ENCODE peak calls at places on chromosomes 7 and 10, in four cellular contexts. R, S, U and P are unnamed samples.
A peak's percentile ranks its signal among the peaks of the same experiment; 100 is the strongest.

GRCh38 chr10:28890121-28890950 is 213.0 kb downstream of the BAMBI start:
- DNase-seq in R (no peak), S (no peak), U (no peak), P (no peak)

GRCh38 chr7:99386584-99387238 is 12.2 kb downstream of the ARPC1B start:
- DNase-seq in R (no peak), S (peak; percentile 70), U (peak; percentile 37), P (no peak)

GRCh38 chr10:78327778-78328591 is 294.3 kb downstream of the RPS24 start:
- DNase-seq in R (no peak), S (no peak), U (no peak), P (no peak)

GRCh38 chr7:131803861-131804260 is 247.4 kb upstream of the PODXL start:
- DNase-seq in R (no peak), S (no peak), U (no peak), P (no peak)

GRCh38 chr10:21732067-21732772 is 198.2 kb downstream of the MLLT10 start:
- DNase-seq in R (peak; percentile 44), S (peak; percentile 57), U (peak; percentile 82), P (peak; percentile 92)

GRCh38 chr7:484365-485101 is 35.1 kb downstream of the PDGFA start:
- DNase-seq in R (no peak), S (no peak), U (no peak), P (no peak)

GRCh38 chr7:120920588-120920987 is 30.0 kb upstream of the ING3 start:
- DNase-seq in R (no peak), S (no peak), U (no peak), P (no peak)

GRCh38 chr10:79422178-79422892 is 23.1 kb downstream of the ZCCHC24 start:
- DNase-seq in R (no peak), S (no peak), U (peak; percentile 96), P (no peak)

GRCh38 chr10:97534746-97535367 is 36.1 kb downstream of the UBTD1 start:
- DNase-seq in R (no peak), S (peak; percentile 40), U (no peak), P (peak; percentile 62)

GRCh38 chr10:132186488-132187413 is at the start of gene DPYSL4:
- DNase-seq in R (no peak), S (no peak), U (no peak), P (peak; percentile 62)

GRCh38 chr7:138784692-138785091 is 13.1 kb upstream of the TMEM213 start:
- DNase-seq in R (no peak), S (no peak), U (no peak), P (no peak)

GRCh38 chr10:6204063-6204340 is 1.3 kb downstream of the PFKFB3 start:
- DNase-seq in R (no peak), S (peak; percentile 52), U (no peak), P (peak; percentile 66)

GRCh38 chr7:139718859-139719258 is 58.9 kb downstream of the HIPK2 start:
- DNase-seq in R (no peak), S (no peak), U (no peak), P (no peak)

GRCh38 chr7:2941201-2941859 is 97.2 kb upstream of the GNA12 start:
- DNase-seq in R (no peak), S (no peak), U (no peak), P (no peak)

GRCh38 chr7:123367508-123368122 is 166.8 kb downstream of the IQUB start:
- DNase-seq in R (peak; percentile 45), S (peak; percentile 32), U (no peak), P (peak; percentile 65)

GRCh38 chr7:37354661-37355131 is 94.0 kb downstream of the ELMO1 start:
- DNase-seq in R (no peak), S (no peak), U (no peak), P (no peak)

GRCh38 chr7:12456506-12456905 is 52.8 kb upstream of the VWDE start:
- DNase-seq in R (no peak), S (no peak), U (no peak), P (no peak)

GRCh38 chr7:106512217-106512616 is 148.7 kb downstream of the CCDC71L start:
- DNase-seq in R (no peak), S (no peak), U (no peak), P (no peak)

GRCh38 chr7:36605261-36605660 is 119.0 kb downstream of the AOAH start:
- DNase-seq in R (no peak), S (no peak), U (no peak), P (no peak)

GRCh38 chr7:83301416-83301815 is 138.7 kb upstream of the PCLO start:
- DNase-seq in R (no peak), S (no peak), U (no peak), P (no peak)

GRCh38 chr10:111007486-111007885 is 69.3 kb upstream of the ADRA2A start:
- DNase-seq in R (no peak), S (no peak), U (no peak), P (no peak)

GRCh38 chr10:111004016-111004415 is 72.8 kb upstream of the ADRA2A start:
- DNase-seq in R (no peak), S (no peak), U (no peak), P (no peak)
- H4K20me1 ChIP-seq in R (peaks cover 3% of the 10 kb centered on the region), S (peaks cover 12% of the 10 kb centered on the region), U (no peaks in the 10 kb centered on the region), P (no peaks in the 10 kb centered on the region)

DNA sequence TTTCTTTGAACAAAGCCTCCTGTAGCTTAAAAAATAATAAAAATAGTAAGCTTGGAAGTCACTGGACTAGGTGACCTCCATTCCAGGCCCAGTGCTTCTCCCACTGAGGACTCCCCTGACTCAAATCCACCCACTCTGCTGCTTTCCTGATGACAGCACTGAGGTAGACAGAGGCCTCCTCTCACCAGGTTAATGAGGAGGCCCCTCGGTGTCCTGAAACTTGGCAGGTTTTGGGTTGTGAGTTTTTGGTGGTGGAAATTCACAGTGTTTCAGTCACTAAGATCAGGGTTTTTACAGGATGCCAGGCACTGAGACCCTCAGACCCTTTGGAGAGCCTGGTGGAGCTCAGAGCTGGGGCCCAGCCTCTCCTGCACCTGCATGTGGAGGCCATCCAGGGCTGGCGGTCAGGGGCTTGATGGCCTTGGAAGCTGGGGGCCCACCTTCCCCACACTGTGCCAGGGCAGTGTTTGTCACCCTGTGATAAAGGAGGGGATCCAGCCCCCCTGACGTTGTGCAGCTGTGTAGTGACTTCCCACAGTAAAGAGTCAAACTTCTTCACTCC is 19.1 kb downstream of the TSPAN14 start:
- DNase-seq in R (no peak), S (no peak), U (no peak), P (no peak)
- H4K20me1 ChIP-seq in R (peaks cover 4% of the 10 kb centered on the region), S (no peaks in the 10 kb centered on the region), U (peaks cover 26% of the 10 kb centered on the region), P (peaks cover 78% of the 10 kb centered on the region)

GRCh38 chr7:140877249-140877524 is 47.5 kb downstream of the BRAF start:
- DNase-seq in R (no peak), S (no peak), U (no peak), P (no peak)
- H4K20me1 ChIP-seq in R (peaks cover 4% of the 10 kb centered on the region), S (no peaks in the 10 kb centered on the region), U (peaks cover 42% of the 10 kb centered on the region), P (peaks cover 10% of the 10 kb centered on the region)

GRCh38 chr10:70162892-70163201 is 7.5 kb downstream of the SAR1A start:
- DNase-seq in R (no peak), S (no peak), U (no peak), P (no peak)

GRCh38 chr10:70162157-70162891 is 8.0 kb downstream of the SAR1A start:
- DNase-seq in R (no peak), S (no peak), U (no peak), P (no peak)

GRCh38 chr10:70160798-70161197 is 9.5 kb downstream of the SAR1A start:
- DNase-seq in R (no peak), S (no peak), U (no peak), P (no peak)

GRCh38 chr10:70164179-70164578 is 6.1 kb downstream of the SAR1A start:
- DNase-seq in R (no peak), S (no peak), U (no peak), P (no peak)

DNA sequence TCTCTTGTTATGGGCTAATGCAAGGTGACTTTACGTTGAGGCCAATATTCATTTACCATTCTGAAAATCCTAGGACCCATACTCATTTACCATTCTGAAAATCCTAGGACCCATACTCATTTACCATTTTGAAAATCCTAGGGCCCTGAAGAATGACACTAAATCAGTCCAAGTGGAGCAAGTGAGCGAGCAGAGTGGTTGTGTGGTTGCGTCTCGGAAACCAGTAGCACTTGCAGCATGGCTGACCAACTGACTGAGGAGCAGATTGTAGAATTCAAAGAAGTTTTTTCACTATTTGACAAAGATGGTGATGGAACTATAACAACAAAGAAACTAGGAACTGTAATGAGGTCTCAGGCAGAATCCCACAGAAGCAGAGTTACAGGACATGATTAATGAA is 6.9 kb downstream of the SAR1A start:
- DNase-seq in R (no peak), S (no peak), U (no peak), P (no peak)
- H4K20me1 ChIP-seq in R (peaks cover 20% of the 10 kb centered on the region), S (peaks cover 27% of the 10 kb centered on the region), U (peaks cover 84% of the 10 kb centered on the region), P (peaks cover 83% of the 10 kb centered on the region)

DNA sequence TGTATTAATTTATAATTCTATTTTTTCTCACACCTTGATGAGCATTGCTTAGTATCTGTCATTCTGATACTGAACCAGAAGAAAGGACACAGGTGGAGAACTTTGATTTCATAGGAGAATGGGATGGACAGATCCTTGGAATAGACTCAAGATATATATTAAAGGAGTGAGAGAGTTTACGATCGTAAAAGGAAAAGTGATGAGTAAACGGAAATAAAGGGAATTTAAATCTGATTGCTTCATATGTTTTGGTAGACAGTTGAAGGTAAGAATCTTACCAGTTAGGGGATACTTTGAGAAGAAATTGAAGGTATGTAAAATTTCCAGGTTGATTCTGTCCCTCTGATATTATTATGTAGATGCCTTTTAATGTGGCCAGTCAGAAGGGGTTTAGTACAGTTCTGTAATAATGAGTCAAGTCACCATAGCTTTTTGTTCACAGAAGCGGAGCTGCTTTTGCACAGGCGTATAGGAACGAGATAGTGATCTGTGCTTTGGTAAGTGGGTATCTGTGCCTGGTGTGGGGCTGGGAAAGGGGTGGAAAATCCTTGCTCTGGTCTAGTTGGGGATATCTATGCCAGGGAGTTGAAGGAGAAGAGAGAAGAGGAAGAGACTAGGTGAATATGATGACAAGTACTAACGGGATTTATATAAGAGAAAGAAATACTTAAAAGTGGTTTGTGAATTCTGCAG is 15.4 kb downstream of the SP4 start:
- DNase-seq in R (no peak), S (no peak), U (no peak), P (no peak)
- H4K20me1 ChIP-seq in R (no peaks in the 10 kb centered on the region), S (no peaks in the 10 kb centered on the region), U (no peaks in the 10 kb centered on the region), P (peaks cover 7% of the 10 kb centered on the region)